ENCODE peak calls at places on chromosome X, in five cellular contexts. D, O, A, Q and R are unnamed samples.

GRCh38 chrX:81174286-81174685 is 27.4 kb downstream of the HMGN5 start:
- DNase-seq in D (no peak), A (no peak), Q (no peak), O (no peak), R (peak)

GRCh38 chrX:65607070-65607742 is 60.2 kb upstream of the MSN start:
- DNase-seq in Q (peak), D (no peak), O (no peak), A (no peak), R (no peak)

GRCh38 chrX:71178908-71179307 is 34.3 kb downstream of the NLGN3 start:
- DNase-seq in D (no peak), A (peak), Q (peak), O (peak), R (peak)

GRCh38 chrX:69603566-69604194 is 12.2 kb upstream of the EDA start:
- DNase-seq in D (no peak), A (no peak), Q (no peak), O (no peak), R (no peak)

GRCh38 chrX:23779025-23779424 is 3.9 kb upstream of the SAT1 start:
- DNase-seq in D (no peak), A (no peak), O (no peak), Q (peak), R (no peak)

GRCh38 chrX:9923357-9923756 is 43.8 kb upstream of the CLDN34 start:
- DNase-seq in A (no peak), O (no peak), D (no peak), Q (peak), R (no peak)

GRCh38 chrX:115892056-115892708 is 278.4 kb upstream of the AGTR2 start:
- DNase-seq in D (no peak), O (no peak), A (no peak), Q (no peak), R (no peak)

GRCh38 chrX:10360121-10360520 is 203.3 kb downstream of the CLCN4 start:
- DNase-seq in O (no peak), D (no peak), A (no peak), Q (no peak), R (no peak)

GRCh38 chrX:2500091-2500680 is 590 bp downstream of the DHRSX start:
- DNase-seq in D (no peak), Q (no peak), A (no peak), O (no peak), R (no peak)

GRCh38 chrX:1153940-1154339 is 58.5 kb downstream of the CRLF2 start:
- DNase-seq in A (no peak), D (no peak), Q (no peak), O (no peak), R (no peak)

GRCh38 chrX:11381464-11381863 is 88.3 kb downstream of the AMELX start:
- DNase-seq in Q (peak), O (peak), D (no peak), A (no peak), R (peak)

GRCh38 chrX:96837808-96838207 is 45.9 kb upstream of the RPA4 start:
- DNase-seq in Q (peak), O (no peak), A (no peak), D (no peak), R (no peak)

GRCh38 chrX:45710081-45710801 is 509.6 kb upstream of the DIPK2B start:
- DNase-seq in O (no peak), Q (peak), D (no peak), A (no peak), R (peak)

GRCh38 chrX:71871367-71871766 is 39.3 kb upstream of the NHSL2 start:
- DNase-seq in O (no peak), D (no peak), Q (peak), A (no peak), R (no peak)

GRCh38 chrX:14616876-14617275 is 87.5 kb downstream of the GLRA2 start:
- DNase-seq in D (no peak), A (no peak), O (no peak), Q (no peak), R (no peak)

GRCh38 chrX:48700951-48701653 is 4.6 kb downstream of the SUV39H1 start:
- DNase-seq in Q (peak), O (no peak), A (no peak), D (no peak), R (no peak)

GRCh38 chrX:45771560-45772340 is 571.1 kb upstream of the DIPK2B start:
- DNase-seq in O (no peak), Q (peak), D (peak), A (no peak), R (no peak)

GRCh38 chrX:97728225-97728624 is 844.5 kb downstream of the RPA4 start:
- DNase-seq in O (no peak), Q (no peak), D (no peak), A (no peak), R (no peak)

GRCh38 chrX:16215660-16216059 is 48.4 kb downstream of the MAGEB17 start:
- DNase-seq in D (no peak), Q (no peak), O (no peak), A (no peak), R (no peak)

GRCh38 chrX:51759055-51759454 is 15.8 kb downstream of the GSPT2 start:
- DNase-seq in D (no peak), A (no peak), O (peak), Q (no peak), R (no peak)

GRCh38 chrX:150326843-150327242 is 36.3 kb upstream of the MAMLD1 start:
- DNase-seq in D (no peak), Q (no peak), O (no peak), A (no peak), R (no peak)

GRCh38 chrX:37993857-37994619 is 12.3 kb upstream of the SYTL5 start:
- DNase-seq in D (no peak), O (peak), Q (no peak), A (no peak), R (no peak)

GRCh38 chrX:53312946-53313745 is 31.8 kb upstream of the IQSEC2 start:
- DNase-seq in Q (peak), A (peak), O (peak), D (peak), R (peak)

GRCh38 chrX:54076903-54077302 is 32.6 kb upstream of the PHF8 start:
- DNase-seq in O (no peak), D (no peak), Q (peak), A (no peak), R (no peak)

GRCh38 chrX:130418066-130418465 is 16.3 kb downstream of the RBMX2 start:
- DNase-seq in O (no peak), Q (no peak), D (no peak), A (no peak), R (no peak)

GRCh38 chrX:140151316-140151715 is 186.0 kb upstream of the CXorf66 start:
- DNase-seq in Q (no peak), D (no peak), A (no peak), O (no peak), R (no peak)

GRCh38 chrX:357035-357692 is 29.5 kb downstream of the PPP2R3B start:
- DNase-seq in A (no peak), Q (no peak), O (no peak), D (no peak), R (no peak)

GRCh38 chrX:19811807-19812604 is 75.4 kb downstream of the SH3KBP1 start:
- DNase-seq in A (no peak), D (no peak), O (no peak), Q (no peak), R (no peak)